ENCODE peak calls at places on chromosomes 16 and 17, in seven cellular contexts. S is AG10803, G is left ventricle myocardium inferior, C is breast epithelium, L is fibroblast of lung, P is neural progenitor cell, N is body of pancreas. W is an unnamed sample.

GRCh38 chr17:27540300-27541105 is 84.3 kb downstream of the KSR1 start:
- DNase-seq in S (peak; percentile 99), L (peak; percentile 100), G (peak; percentile 76), P (no peak), N (peak; percentile 98), C (peak; percentile 75), W (peak; percentile 83)

GRCh38 chr17:78046923-78047322 is 81.6 kb downstream of the TMC6 start:
- DNase-seq in S (no peak), L (no peak), P (no peak), C (no peak), G (no peak), N (no peak), W (no peak)

GRCh38 chr16:9534759-9535158 is 443.3 kb downstream of the HAPSTR1 start:
- DNase-seq in L (no peak), G (no peak), P (no peak), C (no peak), N (peak; percentile 41), S (no peak), W (no peak)

GRCh38 chr17:31225831-31226230 is 71.2 kb downstream of the OMG start:
- DNase-seq in N (no peak), P (no peak), G (no peak), L (no peak), S (no peak), C (no peak), W (no peak)

GRCh38 chr17:38724337-38724988 is 5.7 kb upstream of the CISD3 start:
- DNase-seq in N (peak; percentile 78), S (no peak), P (no peak), L (no peak), C (no peak), G (peak; percentile 72), W (no peak)

GRCh38 chr17:74190154-74190553 is 13.3 kb upstream of the RPL38 start:
- DNase-seq in C (no peak), S (peak; percentile 58), G (no peak), L (peak; percentile 51), P (peak; percentile 53), N (no peak), W (no peak)

GRCh38 chr17:65287040-65287439 is 149.9 kb downstream of the RGS9 start:
- DNase-seq in L (peak; percentile 87), S (peak; percentile 76), P (no peak), C (no peak), N (no peak), G (no peak), W (peak; percentile 16)

GRCh38 chr16:51430716-51431369 is 279.8 kb upstream of the SALL1 start:
- DNase-seq in N (no peak), S (no peak), P (no peak), L (no peak), G (no peak), C (no peak), W (no peak)

GRCh38 chr16:57623251-57624043 is 5.0 kb upstream of the ADGRG1 start:
- DNase-seq in L (peak; percentile 71), P (peak; percentile 46), N (peak; percentile 66), C (peak; percentile 80), S (no peak), G (no peak), W (no peak)

GRCh38 chr17:42392664-42393415 is 4.6 kb upstream of the STAT3 start:
- DNase-seq in N (no peak), P (no peak), C (no peak), G (no peak), L (no peak), S (no peak), W (no peak)
- H3K4me3 ChIP-seq in N (no peak overlapping the region), P (no peak overlapping the region), C (no peak overlapping the region), G (no peak overlapping the region), L (no peak overlapping the region), S (no peak overlapping the region), W (no peak overlapping the region)

GRCh38 chr17:41382396-41382795 is 290 bp upstream of the KRT34 start:
- DNase-seq in G (no peak), N (no peak), C (no peak), L (no peak), S (peak; percentile 84), P (no peak), W (no peak)
- TF ChIP-seq CTCF in G (no peak), N (no peak), C (no peak), L (no peak), S (no peak), P (no peak), W (no peak)

GRCh38 chr17:18156171-18156975 is 27.3 kb upstream of the ALKBH5 start:
- DNase-seq in S (no peak), C (no peak), G (no peak), N (no peak), P (no peak), L (no peak), W (no peak)

GRCh38 chr17:18159551-18160120 is 24.0 kb upstream of the ALKBH5 start:
- DNase-seq in G (no peak), L (peak; percentile 24), P (no peak), C (no peak), N (no peak), S (no peak), W (no peak)

GRCh38 chr17:18157354-18157985 is 26.2 kb upstream of the ALKBH5 start:
- DNase-seq in L (no peak), C (no peak), P (no peak), G (no peak), S (no peak), N (no peak), W (no peak)

GRCh38 chr17:18156976-18157280 is 26.7 kb upstream of the ALKBH5 start:
- DNase-seq in N (no peak), C (no peak), G (no peak), S (no peak), L (no peak), P (no peak), W (no peak)

GRCh38 chr17:18158022-18158600 is 25.5 kb upstream of the ALKBH5 start:
- DNase-seq in S (peak; percentile 85), L (peak; percentile 87), P (peak; percentile 94), C (peak; percentile 89), N (peak; percentile 97), G (peak; percentile 93), W (no peak)
- H3K4me3 ChIP-seq in S (peak overlapping the region; percentile 52), L (peak overlapping the region; percentile 38), P (peak overlapping the region; percentile 50), C (peak overlapping the region; percentile 82), N (peak overlapping the region; percentile 12), G (peak overlapping the region; percentile 66), W (peak overlapping the region; percentile 31)

GRCh38 chr17:68600123-68600880 is 865 bp downstream of the FAM20A start:
- DNase-seq in S (no peak), L (no peak), P (peak; percentile 75), N (peak; percentile 50), G (peak; percentile 56), C (no peak), W (no peak)
- TF ChIP-seq CTCF in S (no peak), L (peak; percentile 9), P (peak; percentile 46), N (peak; percentile 36), G (peak; percentile 57), C (peak; percentile 21), W (peak; percentile 32)

GRCh38 chr16:30633526-30633925 is 17.2 kb upstream of the PRR14 start:
- DNase-seq in S (no peak), C (no peak), P (peak; percentile 15), G (no peak), N (no peak), L (no peak), W (no peak)

GRCh38 chr16:30623558-30624283 is 13.5 kb upstream of the ZNF689 start:
- DNase-seq in P (no peak), G (no peak), S (peak; percentile 18), N (no peak), C (no peak), L (no peak), W (no peak)

GRCh38 chr16:30626230-30626629 is 16.0 kb upstream of the ZNF689 start:
- DNase-seq in G (no peak), N (no peak), P (no peak), S (no peak), C (no peak), L (no peak), W (no peak)

DNA sequence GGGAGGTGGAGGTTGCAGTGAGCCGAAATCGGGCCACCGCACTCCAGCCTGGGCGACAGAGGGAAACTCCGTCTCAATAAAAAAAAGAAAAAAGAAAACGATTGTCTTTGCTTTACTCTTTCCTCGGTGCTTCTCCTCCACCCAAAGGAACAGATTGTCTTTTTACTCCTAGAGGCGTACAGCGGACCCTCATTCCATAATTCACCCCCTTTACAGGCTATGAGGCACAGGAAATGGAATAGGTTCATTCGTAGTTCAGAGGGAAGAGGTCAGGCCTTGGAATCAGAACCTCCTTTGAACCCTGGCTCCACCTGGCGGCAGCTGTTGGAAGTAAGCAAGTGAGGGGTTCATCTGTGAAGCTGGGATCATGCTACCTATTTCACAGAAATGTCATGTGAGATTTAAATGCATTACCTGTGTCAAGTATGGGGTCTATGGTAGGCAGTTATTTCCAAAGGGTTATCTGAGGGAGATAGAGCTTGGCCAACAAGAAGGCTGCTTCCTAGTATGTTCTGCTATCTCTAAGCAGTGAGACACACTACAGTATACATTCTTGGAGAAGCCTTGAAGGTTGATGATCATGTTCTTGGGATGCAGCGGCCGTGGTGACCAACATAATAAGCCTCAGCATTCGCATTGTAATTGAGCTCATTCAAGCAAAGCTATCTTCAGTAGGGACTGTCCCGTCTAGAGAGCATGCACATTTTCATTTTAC is 18.6 kb upstream of the ZNF689 start:
- DNase-seq in L (peak; percentile 43), G (peak; percentile 88), N (peak; percentile 89), C (peak; percentile 68), S (peak; percentile 66), P (peak; percentile 79), W (no peak)
- H3K4me3 ChIP-seq in L (no peak overlapping the region), G (peak overlapping the region; percentile 43), N (no peak overlapping the region), C (peak overlapping the region; percentile 58), S (peak overlapping the region; percentile 22), P (no peak overlapping the region), W (peak overlapping the region; percentile 35)

DNA sequence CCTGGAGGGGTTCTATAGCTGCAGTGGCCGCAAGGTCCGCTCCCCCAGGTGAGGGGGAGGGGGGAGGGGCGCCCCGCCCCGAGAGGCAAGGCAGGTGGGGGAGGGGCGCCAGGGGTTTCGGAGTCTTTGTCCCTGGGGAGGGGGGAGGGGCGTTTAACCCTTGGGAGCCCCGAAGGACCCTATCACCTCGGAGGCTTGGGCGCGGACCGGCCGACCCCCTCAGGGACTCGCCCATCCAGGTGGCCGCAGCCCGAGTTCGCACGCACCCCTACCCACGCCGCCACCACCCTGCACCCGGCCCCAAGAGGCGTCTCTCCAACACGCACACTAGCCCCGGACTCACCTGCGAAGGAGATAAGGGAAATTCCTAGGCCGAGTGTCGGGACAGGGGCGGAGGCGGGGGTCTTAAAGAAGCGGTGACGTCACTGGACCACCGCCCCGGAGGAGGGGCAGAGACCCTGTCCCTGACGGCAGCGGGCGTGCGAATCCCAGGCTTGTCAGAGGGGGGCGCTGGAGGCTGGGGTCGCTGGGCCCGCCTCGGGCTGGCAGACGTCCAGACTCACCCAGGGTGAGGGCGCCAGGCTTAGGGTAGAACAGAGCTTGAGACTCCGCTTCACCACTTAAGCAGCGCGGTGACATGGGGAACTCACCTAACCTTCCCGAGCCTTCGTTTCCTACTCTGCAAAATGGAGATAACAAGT is at the start of gene CLDN6:
- DNase-seq in P (peak; percentile 96), G (no peak), L (no peak), N (peak; percentile 53), S (no peak), C (no peak), W (no peak)
- TF ChIP-seq CTCF in P (peak; percentile 78), G (no peak), L (peak; percentile 7), N (peak; percentile 32), S (no peak), C (no peak), W (peak; percentile 43)